ENCODE peak calls at places on chromosomes 2 and 18, in five cellular contexts. L is AG09319; R is hepatocyte; Z is effector CD4-positive, alpha-beta T cell; P is ACHN. Q is an unnamed sample.

GRCh38 chr2:218029366-218030360 is 26.9 kb upstream of the TNS1 start:
- DNase-seq in L (no peak), R (no peak), Z (no peak), P (no peak), Q (no peak)

GRCh38 chr18:12783524-12783923 is 80.7 kb downstream of the PSMG2 start:
- DNase-seq in L (no peak), R (peak), Z (no peak), P (no peak), Q (no peak)

GRCh38 chr18:51342815-51343214 is 145.3 kb upstream of the MEX3C start:
- DNase-seq in L (no peak), R (peak), Z (no peak), P (no peak), Q (no peak)

GRCh38 chr2:146572598-146572997 is 1272.2 kb upstream of the ACVR2A start:
- DNase-seq in L (no peak), R (no peak), Z (no peak), P (no peak), Q (no peak)

GRCh38 chr18:11689031-11689971 is at the start of gene GNAL:
- DNase-seq in L (peak), R (peak), Z (no peak), P (peak), Q (peak)

GRCh38 chr2:172680595-172681176 is 55.0 kb upstream of the RAPGEF4 start:
- DNase-seq in L (no peak), R (no peak), Z (no peak), P (no peak), Q (no peak)

GRCh38 chr18:76985156-76985950 is 147.2 kb downstream of the MBP start:
- DNase-seq in L (no peak), R (no peak), Z (no peak), P (no peak), Q (no peak)

GRCh38 chr2:101152195-101153076 is 1.3 kb upstream of the TBC1D8 start:
- DNase-seq in L (no peak), R (peak), Z (no peak), P (peak), Q (no peak)

GRCh38 chr2:151305129-151305691 is 15.7 kb upstream of the NMI start:
- DNase-seq in L (no peak), R (no peak), Z (no peak), P (no peak), Q (no peak)

GRCh38 chr2:111182740-111183139 is 62.0 kb downstream of the BCL2L11 start:
- DNase-seq in L (no peak), R (no peak), Z (no peak), P (no peak), Q (no peak)

GRCh38 chr2:230987137-230988020 is 8.5 kb upstream of the SPATA3 start:
- DNase-seq in L (peak), R (peak), Z (peak), P (peak), Q (peak)

GRCh38 chr2:37711308-37711731 is 39.9 kb upstream of the CDC42EP3 start:
- DNase-seq in L (no peak), R (peak), Z (no peak), P (peak), Q (no peak)

GRCh38 chr2:208224802-208225201 is 30.1 kb downstream of the IDH1 start:
- DNase-seq in L (no peak), R (no peak), Z (no peak), P (no peak), Q (no peak)

GRCh38 chr2:212318636-212319035 is 220.0 kb downstream of the ERBB4 start:
- DNase-seq in L (no peak), R (no peak), Z (no peak), P (no peak), Q (no peak)

GRCh38 chr2:165803123-165803760 is 9.2 kb upstream of the GALNT3 start:
- DNase-seq in L (no peak), R (peak), Z (no peak), P (no peak), Q (no peak)

GRCh38 chr2:61470122-61470951 is 550 bp downstream of the USP34 start:
- DNase-seq in L (no peak), R (peak), Z (peak), P (peak), Q (peak)

GRCh38 chr2:145258903-145259579 is 739.1 kb upstream of the ZEB2 start:
- DNase-seq in L (no peak), R (no peak), Z (no peak), P (no peak), Q (no peak)

GRCh38 chr2:204340511-204340910 is 204.8 kb upstream of the PARD3B start:
- DNase-seq in L (no peak), R (no peak), Z (no peak), P (no peak), Q (no peak)

GRCh38 chr2:44268259-44268649 is 7.0 kb upstream of the SLC3A1 start:
- DNase-seq in L (no peak), R (no peak), Z (no peak), P (peak), Q (no peak)

GRCh38 chr2:62920070-62920469 is 130.6 kb upstream of the OTX1 start:
- DNase-seq in L (no peak), R (no peak), Z (no peak), P (no peak), Q (no peak)

GRCh38 chr2:31578316-31578715 is 2.4 kb downstream of the SRD5A2 start:
- DNase-seq in L (no peak), R (no peak), Z (no peak), P (no peak), Q (no peak)

GRCh38 chr18:48790226-48790863 is 160.4 kb downstream of the SMAD7 start:
- DNase-seq in L (no peak), R (no peak), Z (no peak), P (no peak), Q (peak)

GRCh38 chr18:49212819-49213218 is 247.6 kb downstream of the DYM start:
- DNase-seq in L (peak), R (no peak), Z (no peak), P (no peak), Q (no peak)

GRCh38 chr2:124804014-124804940 is 779.2 kb downstream of the CNTNAP5 start:
- DNase-seq in L (no peak), R (peak), Z (no peak), P (peak), Q (no peak)

GRCh38 chr2:110678457-110679336 is 834 bp upstream of the BUB1 start:
- DNase-seq in L (no peak), R (peak), Z (no peak), P (peak), Q (peak)

GRCh38 chr2:194545978-194546377 is 1111.0 kb upstream of the SLC39A10 start:
- DNase-seq in L (no peak), R (no peak), Z (no peak), P (peak), Q (no peak)

GRCh38 chr18:25832008-25832604 is 258.3 kb downstream of the SS18 start:
- DNase-seq in L (peak), R (peak), Z (no peak), P (peak), Q (no peak)

GRCh38 chr2:57881998-57882884 is 164.4 kb upstream of the VRK2 start:
- DNase-seq in L (no peak), R (peak), Z (no peak), P (peak), Q (no peak)

GRCh38 chr2:122368576-122369243 is 613.3 kb downstream of the TSN start:
- DNase-seq in L (no peak), R (no peak), Z (no peak), P (peak), Q (no peak)

GRCh38 chr18:79789901-79790885 is 7.5 kb upstream of the KCNG2 start:
- DNase-seq in L (no peak), R (no peak), Z (no peak), P (no peak), Q (no peak)

GRCh38 chr2:172087780-172088244 is 2.5 kb downstream of the DLX1 start:
- DNase-seq in L (no peak), R (no peak), Z (no peak), P (no peak), Q (no peak)

GRCh38 chr2:101360229-101360628 is 27.1 kb downstream of the CREG2 start:
- DNase-seq in L (no peak), R (peak), Z (no peak), P (no peak), Q (no peak)

GRCh38 chr2:32291746-32292145 is 14.0 kb downstream of the YIPF4 start:
- DNase-seq in L (no peak), R (no peak), Z (no peak), P (no peak), Q (no peak)

GRCh38 chr2:143279672-143280071 is 150.5 kb downstream of the ARHGAP15 start:
- DNase-seq in L (no peak), R (no peak), Z (no peak), P (no peak), Q (no peak)

GRCh38 chr2:7007488-7007845 is 90.3 kb downstream of the RNF144A start:
- DNase-seq in L (no peak), R (no peak), Z (no peak), P (no peak), Q (no peak)